ENCODE peak calls at places on chromosomes 2 and 18, in nine cellular contexts. L is NCI-H526; N is SK-N-DZ; G is CD8-positive, alpha-beta memory T cell; S is ACHN; O is effector memory CD4-positive, alpha-beta T cell; T is activated CD8-positive, alpha-beta memory T cell treated with anti-CD3 and anti-CD28 coated beads for 1 hour; K is stimulated activated CD8-positive, alpha-beta memory T cell treated with anti-CD3 and anti-CD28 coated beads, Interleukin-4, amount 100 ng/mL, for 1 hour; W is HuH-7.5. H is an unnamed sample.

GRCh38 chr2:64404002-64404731 is 49.8 kb upstream of the LGALSL start:
- DNase-seq in W (peak; percentile 35), N (peak; percentile 11), S (no peak), K (no peak), T (no peak), G (no peak), L (no peak), O (no peak), H (no peak)

GRCh38 chr2:32947484-32948143 is 861 bp downstream of the LTBP1 start:
- DNase-seq in G (no peak), W (peak; percentile 34), N (peak; percentile 14), K (no peak), O (no peak), S (no peak), T (no peak), L (peak; percentile 72), H (peak; percentile 72)

GRCh38 chr18:79620586-79621165 is 58.9 kb upstream of the CTDP1 start:
- DNase-seq in T (no peak), W (no peak), N (no peak), S (no peak), G (no peak), O (no peak), L (no peak), K (no peak), H (no peak)

GRCh38 chr18:69838620-69839411 is 108.9 kb downstream of the CD226 start:
- DNase-seq in S (peak; percentile 54), L (no peak), G (no peak), K (no peak), O (no peak), W (no peak), T (no peak), N (peak; percentile 21), H (peak; percentile 2)

GRCh38 chr2:186780701-186781316 is 68.2 kb downstream of the ZSWIM2 start:
- DNase-seq in N (peak; percentile 40), L (peak; percentile 62), T (no peak), W (no peak), K (no peak), O (no peak), S (peak; percentile 40), G (no peak), H (peak; percentile 63)

GRCh38 chr2:235001237-235002133 is 49.7 kb downstream of the SH3BP4 start:
- DNase-seq in S (no peak), G (no peak), T (no peak), N (peak; percentile 93), W (no peak), K (no peak), O (no peak), L (no peak), H (peak; percentile 66)

GRCh38 chr2:223860809-223861738 is 23.7 kb upstream of the AP1S3 start:
- DNase-seq in T (no peak), S (peak; percentile 96), K (no peak), N (no peak), O (no peak), W (peak; percentile 26), L (peak; percentile 57), G (no peak), H (peak; percentile 92)

GRCh38 chr2:111638274-111638877 is 245.6 kb downstream of the ANAPC1 start:
- DNase-seq in O (no peak), N (no peak), W (no peak), T (no peak), L (no peak), K (no peak), S (no peak), G (no peak), H (no peak)

GRCh38 chr2:29080886-29081743 is 6.8 kb upstream of the PCARE start:
- DNase-seq in G (no peak), L (no peak), S (no peak), W (no peak), N (no peak), O (no peak), T (no peak), K (no peak), H (no peak)

GRCh38 chr2:35428548-35428947 is 927.0 kb upstream of the CRIM1 start:
- DNase-seq in L (peak; percentile 64), O (no peak), K (no peak), W (no peak), T (no peak), S (peak; percentile 57), N (peak; percentile 14), G (no peak), H (peak; percentile 62)

GRCh38 chr2:181738074-181738473 is 57.8 kb upstream of the NEUROD1 start:
- DNase-seq in S (no peak), K (no peak), N (peak; percentile 6), O (no peak), L (peak; percentile 13), T (no peak), W (no peak), G (no peak), H (no peak)

GRCh38 chr2:138239902-138240595 is 261.5 kb upstream of the SPOPL start:
- DNase-seq in G (no peak), T (no peak), O (no peak), W (no peak), L (no peak), K (no peak), S (no peak), N (no peak), H (no peak)

GRCh38 chr18:48979944-48980890 is 29.5 kb upstream of the SMAD7 start:
- DNase-seq in T (no peak), N (no peak), O (no peak), G (no peak), S (no peak), W (no peak), L (no peak), K (no peak), H (no peak)

GRCh38 chr18:76231402-76231801 is 263.6 kb downstream of the ZNF516 start:
- DNase-seq in N (no peak), G (no peak), T (no peak), L (no peak), W (no peak), K (no peak), S (no peak), O (no peak), H (no peak)

GRCh38 chr2:74297391-74297790 is 45.8 kb downstream of the SLC4A5 start:
- DNase-seq in T (no peak), N (no peak), G (no peak), L (no peak), K (no peak), S (no peak), O (no peak), W (no peak), H (no peak)

GRCh38 chr18:11377766-11378540 is 228.6 kb upstream of the PIEZO2 start:
- DNase-seq in O (no peak), G (no peak), S (no peak), T (no peak), L (no peak), K (no peak), W (no peak), N (no peak), H (no peak)

GRCh38 chr2:31675485-31675901 is 94.8 kb upstream of the SRD5A2 start:
- DNase-seq in W (no peak), K (no peak), S (peak; percentile 17), G (no peak), N (no peak), L (peak; percentile 19), T (no peak), O (no peak), H (peak; percentile 49)

GRCh38 chr2:9327873-9328352 is 95.4 kb downstream of the ITGB1BP1 start:
- DNase-seq in G (no peak), L (no peak), O (no peak), S (no peak), N (no peak), K (no peak), T (no peak), W (peak; percentile 54), H (no peak)

GRCh38 chr18:55136864-55137263 is 177.6 kb upstream of the CCDC68 start:
- DNase-seq in S (no peak), G (no peak), L (no peak), K (no peak), W (no peak), T (no peak), O (no peak), N (no peak), H (no peak)

GRCh38 chr2:184524551-184525382 is 73.6 kb upstream of the ZNF804A start:
- DNase-seq in K (no peak), G (no peak), W (no peak), S (no peak), T (no peak), L (no peak), O (no peak), N (no peak), H (no peak)

H was measured in Caco-2.